ENCODE peak calls at places on chromosome 6, in five cellular contexts. M, T, P, Y and R are unnamed samples.

GRCh38 chr6:122323361-122323760 is 76.1 kb upstream of the HSF2 start:
- DNase-seq in M (no peak), T (no peak), P (no peak), Y (no peak), R (no peak)

GRCh38 chr6:155093430-155093829 is 98.3 kb downstream of the TIAM2 start:
- DNase-seq in M (no peak), T (no peak), P (no peak), Y (no peak), R (no peak)

GRCh38 chr6:96301781-96302180 is 219.8 kb upstream of the UFL1 start:
- DNase-seq in M (no peak), T (no peak), P (no peak), Y (peak; percentile 1), R (no peak)

GRCh38 chr6:44001318-44001868 is 125.9 kb downstream of the MRPL14 start:
- DNase-seq in M (peak; percentile 68), T (no peak), P (peak; percentile 34), Y (no peak), R (no peak)

GRCh38 chr6:125340946-125341345 is 39.2 kb upstream of the HDDC2 start:
- DNase-seq in M (no peak), T (no peak), P (no peak), Y (no peak), R (no peak)

GRCh38 chr6:81985191-81985590 is 232.7 kb upstream of the TENT5A start:
- DNase-seq in M (no peak), T (no peak), P (no peak), Y (no peak), R (no peak)

GRCh38 chr6:296151-297122 is 4.2 kb downstream of the DUSP22 start:
- DNase-seq in M (no peak), T (peak; percentile 79), P (no peak), Y (peak; percentile 18), R (no peak)

GRCh38 chr6:104381907-104382306 is 477.8 kb downstream of the HACE1 start:
- DNase-seq in M (no peak), T (no peak), P (no peak), Y (no peak), R (no peak)

GRCh38 chr6:159842035-159842434 is 42.0 kb downstream of the PNLDC1 start:
- DNase-seq in M (no peak), T (no peak), P (peak; percentile 30), Y (peak; percentile 25), R (no peak)

GRCh38 chr6:56528412-56528841 is 114.3 kb downstream of the DST start:
- DNase-seq in M (no peak), T (no peak), P (no peak), Y (peak; percentile 84), R (peak; percentile 73)

GRCh38 chr6:84033523-84034451 is at the start of gene MRAP2:
- DNase-seq in M (peak; percentile 55), T (peak; percentile 48), P (peak; percentile 74), Y (peak; percentile 3), R (no peak)

GRCh38 chr6:70310063-70310694 is 7.3 kb upstream of the COL9A1 start:
- DNase-seq in M (no peak), T (no peak), P (peak; percentile 39), Y (peak; percentile 67), R (peak; percentile 63)

GRCh38 chr6:87731818-87732661 is 30.0 kb upstream of the AKIRIN2 start:
- DNase-seq in M (peak; percentile 95), T (peak; percentile 94), P (no peak), Y (peak; percentile 99), R (peak; percentile 93)

GRCh38 chr6:42532038-42532669 is 31.7 kb upstream of the UBR2 start:
- DNase-seq in M (no peak), T (no peak), P (peak; percentile 77), Y (peak; percentile 83), R (peak; percentile 76)

GRCh38 chr6:32168350-32168749 is 4.0 kb downstream of the EGFL8 start:
- DNase-seq in M (no peak), T (no peak), P (no peak), Y (no peak), R (no peak)

GRCh38 chr6:51983564-51983963 is 103.8 kb downstream of the PKHD1 start:
- DNase-seq in M (no peak), T (no peak), P (no peak), Y (no peak), R (no peak)

GRCh38 chr6:167420858-167421766 is 96.2 kb downstream of the TTLL2 start:
- DNase-seq in M (no peak), T (peak; percentile 93), P (no peak), Y (no peak), R (no peak)

GRCh38 chr6:16316741-16317251 is 78.4 kb downstream of the GMPR start:
- DNase-seq in M (no peak), T (no peak), P (peak; percentile 58), Y (peak; percentile 48), R (no peak)

GRCh38 chr6:12032783-12033573 is 20.9 kb downstream of the HIVEP1 start:
- DNase-seq in M (no peak), T (no peak), P (no peak), Y (no peak), R (no peak)
- TF ChIP-seq CTCF in M (no peak), T (no peak), P (no peak), Y (no peak), R (no peak)

GRCh38 chr6:130962951-130963350 is 100.1 kb downstream of the EPB41L2 start:
- DNase-seq in M (no peak), T (no peak), P (no peak), Y (no peak), R (no peak)
- H3K4me3 ChIP-seq in M (no peak overlapping the region), T (no peak overlapping the region), P (no peak overlapping the region), Y (no peak overlapping the region), R (no peak overlapping the region)

GRCh38 chr6:29702519-29703103 is 20.6 kb upstream of the HLA-F start:
- DNase-seq in M (peak; percentile 74), T (peak; percentile 69), P (peak; percentile 65), Y (peak; percentile 23), R (peak; percentile 22)
- TF ChIP-seq CTCF in M (peak; percentile 52), T (peak; percentile 37), P (peak; percentile 52), Y (peak; percentile 68), R (peak; percentile 73)

DNA sequence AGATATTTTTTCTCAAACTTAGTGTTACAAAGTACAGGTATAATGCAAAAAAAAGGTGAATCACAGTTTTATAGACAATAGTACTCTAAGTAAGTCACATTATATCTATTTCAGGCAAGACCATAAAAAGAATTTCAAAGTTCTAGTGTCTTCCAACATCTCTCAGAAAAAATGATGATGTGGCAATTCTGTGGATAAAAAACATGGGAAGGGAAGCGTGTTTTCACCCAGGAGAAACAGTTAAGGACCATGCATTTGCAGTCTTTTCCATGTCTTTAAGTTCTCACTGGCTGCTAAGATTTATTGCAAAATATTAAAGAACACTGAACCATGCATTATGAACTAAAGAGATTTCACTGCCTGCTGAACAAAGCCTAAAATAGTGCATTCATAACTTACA is 1.8 kb downstream of the SSR1 start:
- DNase-seq in M (no peak), T (no peak), P (no peak), Y (peak; percentile 33), R (peak; percentile 44)
- H3K4me3 ChIP-seq in M (no peak overlapping the region), T (no peak overlapping the region), P (peak overlapping the region; percentile 86), Y (peak overlapping the region; percentile 97), R (peak overlapping the region; percentile 80)

GRCh38 chr6:107668826-107669474 is 155.2 kb downstream of the SCML4 start:
- DNase-seq in M (no peak), T (peak; percentile 72), P (no peak), Y (no peak), R (no peak)

GRCh38 chr6:107676002-107676401 is 148.1 kb downstream of the SCML4 start:
- DNase-seq in M (no peak), T (no peak), P (no peak), Y (no peak), R (no peak)

GRCh38 chr6:107674995-107675738 is 148.9 kb downstream of the SCML4 start:
- DNase-seq in M (peak; percentile 88), T (peak; percentile 90), P (peak; percentile 89), Y (peak; percentile 89), R (peak; percentile 81)

GRCh38 chr6:107670792-107671199 is 153.3 kb downstream of the SCML4 start:
- DNase-seq in M (peak; percentile 71), T (peak; percentile 83), P (peak; percentile 22), Y (peak; percentile 75), R (no peak)

GRCh38 chr6:107673076-107673494 is 151.0 kb downstream of the SCML4 start:
- DNase-seq in M (no peak), T (no peak), P (no peak), Y (no peak), R (peak; percentile 29)
- TF ChIP-seq CTCF in M (no peak), T (no peak), P (no peak), Y (no peak), R (no peak)

GRCh38 chr6:126831461-126831860 is 287.0 kb upstream of the RSPO3 start:
- DNase-seq in M (no peak), T (no peak), P (no peak), Y (no peak), R (peak; percentile 3)
- H3K4me3 ChIP-seq in M (no peak overlapping the region), T (no peak overlapping the region), P (no peak overlapping the region), Y (no peak overlapping the region), R (no peak overlapping the region)